ENCODE peak calls at places on chromosomes 13 and 19, in ten cellular contexts. T is upper lobe of left lung, K is spleen, B is breast epithelium, X is suprapubic skin, L is HepG2, J is transverse colon, G is endothelial cell of umbilical vein, E is GM12892, C is GM12878. P is an unnamed sample.

GRCh38 chr19:6856749-6857372 is 30.5 kb upstream of the ADGRE1 start:
- DNase-seq in T (no peak), K (peak; percentile 41), B (no peak), X (no peak), L (no peak), J (no peak), G (no peak), E (no peak), C (no peak), P (no peak)

GRCh38 chr19:51338563-51339312 is 3.2 kb downstream of the VSIG10L start:
- DNase-seq in T (peak; percentile 86), K (peak; percentile 96), B (peak; percentile 74), X (peak; percentile 91), L (peak; percentile 68), J (peak; percentile 90), G (peak; percentile 86), E (peak; percentile 92), C (peak; percentile 24), P (peak; percentile 97)

GRCh38 chr19:35975608-35976214 is 19.3 kb upstream of the SDHAF1 start:
- DNase-seq in T (no peak), K (no peak), B (no peak), X (no peak), L (no peak), J (no peak), G (peak; percentile 13), E (no peak), C (no peak), P (no peak)

GRCh38 chr13:69970521-69970920 is 137.1 kb upstream of the ATXN8OS start:
- DNase-seq in T (no peak), K (no peak), B (no peak), X (no peak), L (no peak), J (no peak), G (peak; percentile 82), E (no peak), C (no peak), P (no peak)

GRCh38 chr19:34189199-34189916 is 17.1 kb downstream of the LSM14A start:
- DNase-seq in T (no peak), K (no peak), B (no peak), X (no peak), L (no peak), J (no peak), G (no peak), E (no peak), C (no peak), P (no peak)

GRCh38 chr19:15964231-15964630 is 15.4 kb downstream of the OR10H4 start:
- DNase-seq in T (no peak), K (no peak), B (no peak), X (no peak), L (no peak), J (no peak), G (no peak), E (no peak), C (no peak), P (no peak)

GRCh38 chr13:81395368-81395767 is 1054.4 kb upstream of the SPRY2 start:
- DNase-seq in T (no peak), K (no peak), B (no peak), X (no peak), L (no peak), J (peak; percentile 66), G (no peak), E (no peak), C (no peak), P (no peak)

GRCh38 chr13:112910016-112910415 is 59.0 kb upstream of the MCF2L start:
- DNase-seq in T (no peak), K (no peak), B (no peak), X (no peak), L (no peak), J (no peak), G (no peak), E (no peak), C (no peak), P (no peak)

GRCh38 chr13:114078501-114079451 is 53.6 kb downstream of the RASA3 start:
- DNase-seq in T (peak; percentile 20), K (peak; percentile 75), B (no peak), X (peak; percentile 78), L (no peak), J (peak; percentile 63), G (no peak), E (no peak), C (no peak), P (no peak)

GRCh38 chr13:52599853-52600603 is 42.2 kb upstream of the HNRNPA1L2 start:
- DNase-seq in T (no peak), K (peak; percentile 77), B (no peak), X (peak; percentile 73), L (no peak), J (peak; percentile 24), G (peak; percentile 40), E (peak; percentile 36), C (no peak), P (no peak)

GRCh38 chr19:10797541-10798256 is 38.3 kb downstream of the TMED1 start:
- DNase-seq in T (no peak), K (peak; percentile 88), B (no peak), X (no peak), L (no peak), J (no peak), G (peak; percentile 48), E (peak; percentile 47), C (peak; percentile 74), P (no peak)

GRCh38 chr13:104389722-104390121 is 1323.5 kb upstream of the SLC10A2 start:
- DNase-seq in T (no peak), K (no peak), B (no peak), X (no peak), L (peak; percentile 5), J (no peak), G (no peak), E (no peak), C (no peak), P (no peak)

GRCh38 chr19:34145741-34146202 is 26.5 kb upstream of the LSM14A start:
- DNase-seq in T (peak; percentile 32), K (no peak), B (no peak), X (no peak), L (peak; percentile 46), J (peak; percentile 38), G (peak; percentile 65), E (peak; percentile 33), C (no peak), P (no peak)

GRCh38 chr19:46603752-46604241 is 2.7 kb downstream of the CALM3 start:
- DNase-seq in T (no peak), K (peak; percentile 63), B (no peak), X (no peak), L (no peak), J (no peak), G (no peak), E (no peak), C (no peak), P (no peak)

GRCh38 chr19:58568731-58569130 is 4.4 kb downstream of the MZF1 start:
- DNase-seq in T (peak; percentile 11), K (no peak), B (no peak), X (peak; percentile 42), L (no peak), J (peak; percentile 4), G (no peak), E (no peak), C (no peak), P (no peak)

GRCh38 chr19:31083122-31083521 is 266.1 kb downstream of the TSHZ3 start:
- DNase-seq in T (no peak), K (no peak), B (no peak), X (no peak), L (no peak), J (no peak), G (no peak), E (no peak), C (no peak), P (no peak)
- TF ChIP-seq POLR2A in T (no peak), K (no peak), B (no peak), X (no peak), L (no peak), J (no peak), G (no peak), E (no peak), C (no peak), P (no peak)

DNA sequence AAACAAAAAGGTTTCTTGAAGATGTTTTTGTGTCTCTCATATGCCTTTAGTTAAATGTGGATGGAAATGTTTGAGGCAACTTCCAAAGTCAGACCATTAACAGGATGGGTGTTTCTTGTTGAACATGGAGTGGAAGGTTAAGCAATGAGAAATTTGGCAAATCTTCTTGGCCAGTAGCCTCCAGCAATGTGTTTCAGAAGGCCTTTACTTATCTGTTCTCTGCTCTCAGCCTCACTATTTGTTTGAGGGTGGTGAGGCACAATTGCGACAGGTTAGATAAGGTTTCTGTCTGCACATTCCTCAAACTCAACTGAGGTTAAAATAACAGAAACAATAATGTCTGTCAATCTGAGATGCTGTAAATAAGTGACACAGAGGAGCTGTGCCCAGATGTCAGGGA is 1019.0 kb downstream of the DIAPH3 start:
- DNase-seq in T (no peak), K (no peak), B (no peak), X (no peak), L (no peak), J (no peak), G (no peak), E (no peak), C (no peak), P (no peak)
- TF ChIP-seq POLR2AphosphoS5 in T (no peak), K (no peak), B (no peak), X (no peak), L (no peak), J (no peak), G (no peak), E (no peak), C (no peak), P (no peak)

GRCh38 chr19:13842294-13843103 is 34.4 kb upstream of the NANOS3 start:
- DNase-seq in T (peak; percentile 88), K (peak; percentile 93), B (peak; percentile 90), X (peak; percentile 94), L (no peak), J (peak; percentile 88), G (peak; percentile 70), E (peak; percentile 71), C (no peak), P (peak; percentile 64)

GRCh38 chr19:13841339-13842293 is 35.3 kb upstream of the NANOS3 start:
- DNase-seq in T (peak; percentile 80), K (peak; percentile 89), B (peak; percentile 91), X (peak; percentile 89), L (no peak), J (peak; percentile 84), G (no peak), E (no peak), C (no peak), P (no peak)

GRCh38 chr19:13839193-13839937 is 37.6 kb upstream of the NANOS3 start:
- DNase-seq in T (peak; percentile 96), K (peak; percentile 98), B (peak; percentile 86), X (peak; percentile 94), L (no peak), J (peak; percentile 88), G (peak; percentile 87), E (peak; percentile 81), C (peak; percentile 69), P (peak; percentile 76)

GRCh38 chr19:13839938-13840750 is 36.8 kb upstream of the NANOS3 start:
- DNase-seq in T (peak; percentile 75), K (peak; percentile 92), B (peak; percentile 71), X (peak; percentile 89), L (no peak), J (peak; percentile 91), G (peak; percentile 47), E (no peak), C (no peak), P (no peak)

GRCh38 chr19:13840751-13841338 is 36.1 kb upstream of the NANOS3 start:
- DNase-seq in T (no peak), K (peak; percentile 86), B (no peak), X (no peak), L (no peak), J (no peak), G (no peak), E (no peak), C (no peak), P (no peak)
- TF ChIP-seq POLR2A in T (no peak), K (no peak), B (peak; percentile 1), X (no peak), L (no peak), J (no peak), G (no peak), E (no peak), C (no peak), P (peak; percentile 1)

GRCh38 chr13:40125336-40125735 is 469.9 kb downstream of the COG6 start:
- DNase-seq in T (no peak), K (no peak), B (no peak), X (no peak), L (no peak), J (no peak), G (no peak), E (no peak), C (no peak), P (no peak)
- TF ChIP-seq POLR2AphosphoS5 in T (no peak), K (no peak), B (no peak), X (no peak), L (no peak), J (no peak), G (no peak), E (no peak), C (no peak), P (no peak)

P was measured in GM12891.